ENCODE peak calls at places on chromosomes 2 and 18, in five cellular contexts. N is A673, C is GM06990, M is epithelial cell of proximal tubule, W is ovary. Q is an unnamed sample.
A peak's percentile ranks its signal among the peaks of the same experiment; 100 is the strongest.

GRCh38 chr18:13273800-13274199 is 55.2 kb downstream of the LDLRAD4 start:
- DNase-seq in M (no peak), N (no peak), C (no peak), W (no peak), Q (no peak)

GRCh38 chr2:30332791-30333453 is 101.6 kb downstream of the LBH start:
- DNase-seq in M (no peak), N (no peak), W (no peak), C (peak; percentile 31), Q (no peak)

GRCh38 chr2:37472959-37473358 is 128.5 kb downstream of the QPCT start:
- DNase-seq in N (no peak), W (no peak), C (no peak), M (no peak), Q (peak; percentile 85)

GRCh38 chr2:219836647-219837177 is 209.3 kb downstream of the SLC4A3 start:
- DNase-seq in M (no peak), W (no peak), C (no peak), N (peak; percentile 50), Q (peak; percentile 15)

GRCh38 chr2:70133127-70133452 is 45.8 kb downstream of the PCBP1 start:
- DNase-seq in M (no peak), N (no peak), C (no peak), W (no peak), Q (no peak)

GRCh38 chr2:201697899-201698298 is 545 bp downstream of the MPP4 start:
- DNase-seq in C (no peak), N (peak; percentile 42), M (no peak), W (no peak), Q (peak; percentile 90)

GRCh38 chr2:2028041-2028440 is 283.7 kb upstream of the PXDN start:
- DNase-seq in W (no peak), N (no peak), M (no peak), C (no peak), Q (no peak)

GRCh38 chr2:24337958-24338357 is 22.4 kb downstream of the ITSN2 start:
- DNase-seq in N (no peak), W (no peak), M (no peak), C (no peak), Q (no peak)

GRCh38 chr2:156334496-156335478 is 2.3 kb upstream of the NR4A2 start:
- DNase-seq in N (peak; percentile 91), C (no peak), W (peak; percentile 96), M (no peak), Q (peak; percentile 94)

GRCh38 chr2:159946326-159946992 is 116.0 kb downstream of the PLA2R1 start:
- DNase-seq in W (no peak), C (no peak), N (no peak), M (no peak), Q (peak; percentile 91)

GRCh38 chr18:9950289-9951016 is 36.6 kb downstream of the VAPA start:
- DNase-seq in N (peak; percentile 44), M (peak; percentile 37), C (no peak), W (no peak), Q (peak; percentile 29)

GRCh38 chr2:130842770-130843169 is 6.1 kb downstream of the ARHGEF4 start:
- DNase-seq in C (no peak), M (no peak), N (no peak), W (no peak), Q (no peak)

GRCh38 chr2:169743549-169743948 is 9.9 kb downstream of the KLHL23 start:
- DNase-seq in W (peak; percentile 51), C (no peak), M (no peak), N (no peak), Q (no peak)

GRCh38 chr2:40033781-40034180 is 254.7 kb upstream of the THUMPD2 start:
- DNase-seq in W (no peak), N (no peak), M (no peak), C (no peak), Q (peak; percentile 11)

GRCh38 chr18:73835656-73836055 is 312.0 kb downstream of the FBXO15 start:
- DNase-seq in M (no peak), C (no peak), W (no peak), N (no peak), Q (no peak)

GRCh38 chr2:44719564-44719963 is 221.9 kb upstream of the SIX3 start:
- DNase-seq in C (no peak), W (no peak), M (no peak), N (no peak), Q (no peak)

GRCh38 chr18:32437080-32437834 is 33.4 kb downstream of the GAREM1 start:
- DNase-seq in C (no peak), W (no peak), N (no peak), M (no peak), Q (peak; percentile 47)
- H3K4me3 ChIP-seq in C (no peak overlapping the region), W (no peak overlapping the region), N (no peak overlapping the region), M (no peak overlapping the region), Q (no peak overlapping the region)

GRCh38 chr2:147141930-147142329 is 702.9 kb upstream of the ACVR2A start:
- DNase-seq in C (no peak), W (no peak), M (no peak), N (no peak), Q (no peak)
- TF ChIP-seq CTCF in C (no peak), W (no peak), M (peak; percentile 43), N (no peak), Q (no peak)

GRCh38 chr2:65364986-65365733 is 67.2 kb downstream of the SPRED2 start:
- DNase-seq in N (no peak), W (no peak), C (no peak), M (no peak), Q (no peak)
- H3K4me3 ChIP-seq in N (no peak overlapping the region), W (no peak overlapping the region), C (no peak overlapping the region), M (no peak overlapping the region), Q (peak overlapping the region; percentile 51)

DNA sequence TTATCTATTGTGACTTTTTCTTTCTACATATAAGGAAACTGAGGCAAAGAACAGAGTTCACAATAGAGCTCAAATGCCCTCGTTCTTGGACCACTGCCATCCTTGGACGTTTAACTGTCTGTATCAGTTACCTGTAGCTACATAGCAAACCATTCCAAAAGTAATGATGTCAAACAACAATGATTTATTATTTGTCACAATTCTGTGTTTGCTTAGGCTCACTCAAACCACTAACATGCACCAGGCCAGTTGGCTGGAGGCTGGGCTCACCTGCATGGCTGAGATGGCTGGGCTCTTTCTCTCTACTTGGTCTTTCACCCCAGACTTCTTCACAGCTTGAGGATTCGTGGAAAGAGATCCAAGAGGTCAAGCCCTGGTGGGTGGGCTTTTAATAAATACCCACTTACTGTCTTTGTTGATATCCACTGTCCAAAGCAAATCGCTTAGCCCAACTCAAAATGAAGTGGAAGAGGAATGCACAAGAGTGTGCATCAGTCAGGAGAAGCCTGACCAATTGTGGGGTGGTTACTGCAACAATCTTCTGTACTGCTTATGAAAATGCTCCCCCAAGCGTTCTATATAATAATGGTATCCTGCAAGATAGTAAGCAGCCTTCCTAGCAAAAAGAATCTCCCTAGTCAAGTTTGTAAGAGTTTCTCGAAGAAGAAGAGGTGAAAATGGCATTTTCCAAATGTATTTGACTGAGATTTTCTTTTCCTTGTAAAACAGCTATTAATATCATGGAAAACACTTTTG is 163.5 kb upstream of the NT5C1B start:
- DNase-seq in N (peak; percentile 39), M (no peak), W (no peak), C (no peak), Q (peak; percentile 48)
- TF ChIP-seq CTCF in N (peak; percentile 44), M (no peak), W (no peak), C (no peak), Q (peak; percentile 14)

GRCh38 chr2:167508709-167509108 is 620.4 kb downstream of the XIRP2 start:
- DNase-seq in C (no peak), W (no peak), N (no peak), M (no peak), Q (no peak)

GRCh38 chr2:167504695-167505094 is 616.4 kb downstream of the XIRP2 start:
- DNase-seq in M (no peak), W (no peak), C (no peak), N (no peak), Q (no peak)

GRCh38 chr2:167506395-167506794 is 618.1 kb downstream of the XIRP2 start:
- DNase-seq in M (no peak), C (no peak), N (no peak), W (no peak), Q (no peak)

GRCh38 chr2:167510071-167510759 is 621.9 kb downstream of the XIRP2 start:
- DNase-seq in C (no peak), N (no peak), W (no peak), M (no peak), Q (peak; percentile 57)

DNA sequence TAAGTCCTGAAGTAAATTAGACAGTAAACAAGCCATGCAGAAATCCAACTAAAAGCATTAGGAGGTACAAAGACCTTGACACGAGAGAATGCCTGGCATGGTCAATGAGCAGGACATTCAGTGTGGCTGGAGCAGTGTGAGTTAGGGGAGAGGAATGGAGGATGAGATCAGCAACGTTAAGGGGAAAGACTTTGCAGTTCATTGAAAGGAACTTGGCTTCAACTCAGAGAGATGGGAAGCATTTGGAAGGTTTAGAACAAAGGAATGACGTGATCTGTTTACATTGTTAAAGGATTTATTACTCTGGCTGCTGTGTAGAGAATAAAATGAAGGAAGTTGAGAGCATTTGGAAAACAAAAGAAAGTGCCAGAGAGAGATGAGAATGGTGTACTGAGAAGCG is 621.3 kb downstream of the XIRP2 start:
- DNase-seq in M (peak; percentile 97), W (no peak), N (peak; percentile 42), C (no peak), Q (peak; percentile 42)
- H3K4me3 ChIP-seq in M (no peak overlapping the region), W (no peak overlapping the region), N (no peak overlapping the region), C (no peak overlapping the region), Q (no peak overlapping the region)

DNA sequence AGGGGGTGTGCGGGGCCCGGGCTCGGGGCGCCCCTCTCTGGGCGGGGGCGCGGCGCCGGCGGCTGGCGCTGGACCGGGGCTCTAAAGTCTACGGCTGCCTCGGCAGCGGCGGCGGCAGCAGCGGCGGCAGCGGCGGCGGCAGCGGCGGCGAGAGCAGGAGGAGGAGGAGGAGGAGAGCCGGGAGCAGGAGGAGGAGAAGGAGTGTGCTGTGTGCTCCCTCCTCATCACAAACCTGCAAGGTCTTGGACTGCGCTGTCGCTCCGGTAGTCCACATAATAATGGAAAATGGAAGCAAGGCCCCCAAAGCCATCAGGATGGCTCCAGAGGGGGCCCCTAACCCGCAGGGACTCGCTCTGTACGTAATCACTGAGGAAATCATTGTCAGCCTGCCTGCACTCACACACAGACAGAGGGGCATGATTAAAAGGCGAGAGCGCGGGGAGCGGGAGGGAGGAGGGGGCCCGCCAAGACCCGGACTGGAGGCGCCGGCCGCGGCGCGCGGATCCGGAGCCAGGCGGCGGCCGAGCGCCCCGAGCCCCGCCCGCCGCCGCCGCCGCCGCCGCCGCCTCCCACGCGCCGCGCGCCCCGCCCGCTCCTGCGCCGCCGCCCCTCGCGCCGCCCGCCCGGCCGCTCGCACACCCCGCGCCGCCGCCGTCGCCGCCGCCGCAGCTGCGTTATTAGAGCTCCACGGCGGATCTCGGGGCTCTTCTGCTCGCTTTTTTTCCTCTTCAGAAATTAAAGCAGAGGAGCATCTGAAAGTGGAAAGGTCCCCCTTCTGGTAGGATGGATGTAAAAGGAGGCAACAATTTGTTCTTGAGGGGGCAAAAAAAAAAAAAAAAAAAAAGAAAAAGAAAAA is at the start of gene ZNF521:
- DNase-seq in M (peak; percentile 19), C (peak; percentile 73), W (peak; percentile 89), N (peak; percentile 80), Q (peak; percentile 79)
- TF ChIP-seq CTCF in M (peak; percentile 32), C (no peak), W (no peak), N (no peak), Q (peak; percentile 38)

GRCh38 chr18:58541789-58542425 is 87.0 kb downstream of the ALPK2 start:
- DNase-seq in M (peak; percentile 99), N (no peak), C (peak; percentile 85), W (no peak), Q (peak; percentile 92)
- H3K4me3 ChIP-seq in M (no peak overlapping the region), N (no peak overlapping the region), C (no peak overlapping the region), W (no peak overlapping the region), Q (no peak overlapping the region)

GRCh38 chr2:173493874-173494273 is 139.2 kb downstream of the CDCA7 start:
- DNase-seq in M (no peak), C (no peak), W (no peak), N (no peak), Q (no peak)
- TF ChIP-seq CTCF in M (peak; percentile 10), C (peak; percentile 11), W (no peak), N (peak; percentile 15), Q (no peak)

GRCh38 chr2:1020206-1020605 is 69.6 kb downstream of the SNTG2 start:
- DNase-seq in C (no peak), N (no peak), M (no peak), W (no peak), Q (no peak)
- H3K4me3 ChIP-seq in C (no peak overlapping the region), N (no peak overlapping the region), M (no peak overlapping the region), W (no peak overlapping the region), Q (no peak overlapping the region)

Q was measured in cardiac fibroblast.